ENCODE peak calls at places on chromosomes 1 and 21, in ten cellular contexts. F, T, P, V, D, Z, G, W, J and I are unnamed samples.

GRCh38 chr1:74468982-74469603 is 43.3 kb downstream of the LRRC53 start:
- DNase-seq in F (no peak), T (peak; percentile 59), P (no peak), V (no peak), D (peak; percentile 79), Z (peak; percentile 81), G (no peak), W (peak; percentile 25), J (peak; percentile 61), I (no peak)

GRCh38 chr1:59686170-59686569 is 128.6 kb upstream of the HOOK1 start:
- DNase-seq in F (no peak), T (peak; percentile 58), P (no peak), V (no peak), D (no peak), Z (peak; percentile 83), G (no peak), W (no peak), J (no peak), I (no peak)

GRCh38 chr1:246170574-246171261 is 336.4 kb downstream of the SMYD3 start:
- DNase-seq in F (no peak), T (no peak), P (no peak), V (no peak), D (no peak), Z (no peak), G (no peak), W (no peak), J (no peak), I (no peak)

GRCh38 chr1:94304553-94304952 is 67.2 kb upstream of the ARHGAP29 start:
- DNase-seq in F (no peak), T (no peak), P (no peak), V (no peak), D (no peak), Z (no peak), G (no peak), W (no peak), J (no peak), I (no peak)

GRCh38 chr1:201958348-201958747 is 3.0 kb downstream of the TIMM17A start:
- DNase-seq in F (no peak), T (no peak), P (no peak), V (no peak), D (no peak), Z (no peak), G (no peak), W (no peak), J (no peak), I (no peak)

GRCh38 chr1:48853006-48853405 is 76.3 kb upstream of the BEND5 start:
- DNase-seq in F (no peak), T (no peak), P (no peak), V (no peak), D (peak; percentile 84), Z (no peak), G (no peak), W (peak; percentile 83), J (peak; percentile 90), I (no peak)

GRCh38 chr1:156076609-156077429 is 5.4 kb downstream of the MEX3A start:
- DNase-seq in F (no peak), T (no peak), P (no peak), V (no peak), D (no peak), Z (peak; percentile 87), G (peak; percentile 50), W (no peak), J (no peak), I (no peak)

GRCh38 chr1:169483500-169483966 is 2.2 kb downstream of the SLC19A2 start:
- DNase-seq in F (no peak), T (peak; percentile 55), P (no peak), V (no peak), D (peak; percentile 13), Z (peak; percentile 90), G (no peak), W (no peak), J (peak; percentile 44), I (no peak)

GRCh38 chr1:202046227-202046626 is 35.8 kb downstream of the ELF3 start:
- DNase-seq in F (no peak), T (peak; percentile 69), P (no peak), V (no peak), D (no peak), Z (peak; percentile 50), G (no peak), W (no peak), J (no peak), I (no peak)

GRCh38 chr1:11070876-11071275 is 11.1 kb upstream of the SRM start:
- DNase-seq in F (no peak), T (no peak), P (no peak), V (no peak), D (no peak), Z (no peak), G (no peak), W (no peak), J (no peak), I (no peak)

GRCh38 chr21:28018741-28019669 is 973.7 kb downstream of the LTN1 start:
- DNase-seq in F (no peak), T (no peak), P (no peak), V (peak; percentile 57), D (no peak), Z (no peak), G (peak; percentile 58), W (peak; percentile 47), J (no peak), I (peak; percentile 92)

GRCh38 chr1:156143765-156144489 is 9.5 kb upstream of the SEMA4A start:
- DNase-seq in F (no peak), T (no peak), P (no peak), V (no peak), D (peak; percentile 34), Z (no peak), G (no peak), W (peak; percentile 82), J (no peak), I (no peak)

GRCh38 chr1:162250004-162250730 is 126.5 kb downstream of the SPATA46 start:
- DNase-seq in F (no peak), T (no peak), P (no peak), V (no peak), D (no peak), Z (no peak), G (no peak), W (no peak), J (no peak), I (no peak)

GRCh38 chr1:160076295-160076694 is 5.0 kb upstream of the KCNJ9 start:
- DNase-seq in F (no peak), T (no peak), P (no peak), V (no peak), D (peak; percentile 38), Z (no peak), G (no peak), W (no peak), J (peak; percentile 34), I (no peak)

GRCh38 chr1:77347646-77348045 is 65.8 kb downstream of the AK5 start:
- DNase-seq in F (no peak), T (no peak), P (no peak), V (no peak), D (peak; percentile 64), Z (no peak), G (no peak), W (peak; percentile 96), J (peak; percentile 76), I (peak; percentile 32)

GRCh38 chr1:6083801-6084467 is 38.2 kb downstream of the KCNAB2 start:
- DNase-seq in F (no peak), T (no peak), P (no peak), V (peak; percentile 12), D (peak; percentile 71), Z (no peak), G (no peak), W (peak; percentile 19), J (no peak), I (no peak)

GRCh38 chr21:42922918-42923317 is 2.5 kb downstream of the ERVH48-1 start:
- DNase-seq in F (no peak), T (no peak), P (no peak), V (no peak), D (no peak), Z (no peak), G (no peak), W (no peak), J (no peak), I (no peak)

GRCh38 chr1:227939791-227940771 is 7.7 kb downstream of the WNT9A start:
- DNase-seq in F (no peak), T (no peak), P (no peak), V (no peak), D (no peak), Z (no peak), G (no peak), W (no peak), J (no peak), I (peak; percentile 37)

GRCh38 chr1:174051956-174052355 is 29.8 kb upstream of the RC3H1 start:
- DNase-seq in F (no peak), T (no peak), P (no peak), V (peak; percentile 67), D (no peak), Z (no peak), G (no peak), W (no peak), J (peak; percentile 33), I (peak; percentile 77)

GRCh38 chr1:110216844-110217444 is 6.8 kb downstream of the KCNC4 start:
- DNase-seq in F (no peak), T (no peak), P (no peak), V (no peak), D (no peak), Z (no peak), G (no peak), W (no peak), J (no peak), I (no peak)

GRCh38 chr1:55368698-55369097 is 153.5 kb upstream of the USP24 start:
- DNase-seq in F (no peak), T (no peak), P (no peak), V (no peak), D (no peak), Z (no peak), G (no peak), W (no peak), J (no peak), I (no peak)

GRCh38 chr1:230069813-230070212 is 2.8 kb downstream of the GALNT2 start:
- DNase-seq in F (no peak), T (peak; percentile 23), P (no peak), V (no peak), D (no peak), Z (peak; percentile 9), G (no peak), W (no peak), J (no peak), I (no peak)

GRCh38 chr1:192402571-192402970 is 85.8 kb downstream of the RGS21 start:
- DNase-seq in F (no peak), T (no peak), P (no peak), V (no peak), D (no peak), Z (no peak), G (no peak), W (no peak), J (no peak), I (no peak)

GRCh38 chr1:916173-917075 is 7.3 kb upstream of the SAMD11 start:
- DNase-seq in F (no peak), T (no peak), P (no peak), V (no peak), D (no peak), Z (peak; percentile 96), G (peak; percentile 89), W (no peak), J (no peak), I (no peak)